ENCODE peak calls at places on chromosomes 12 and 14, in nine cellular contexts. R, Q, V, U, G, K, P, S and O are unnamed samples.

GRCh38 chr12:4241592-4241991 is 32.0 kb upstream of the CCND2 start:
- DNase-seq in R (no peak), Q (no peak), V (no peak), U (no peak), G (no peak), K (no peak), P (no peak), S (no peak), O (no peak)

GRCh38 chr12:105980048-105980447 is 158.7 kb downstream of the NUAK1 start:
- DNase-seq in R (no peak), Q (no peak), V (no peak), U (no peak), G (no peak), K (no peak), P (no peak), S (no peak), O (no peak)

GRCh38 chr12:19908825-19909224 is 459.5 kb upstream of the PDE3A start:
- DNase-seq in R (no peak), Q (no peak), V (no peak), U (no peak), G (no peak), K (no peak), P (no peak), S (no peak), O (no peak)

GRCh38 chr12:57523706-57524614 is 1.3 kb downstream of the MBD6 start:
- DNase-seq in R (no peak), Q (no peak), V (no peak), U (no peak), G (no peak), K (no peak), P (no peak), S (peak), O (no peak)

GRCh38 chr12:1832801-1833595 is 12.6 kb downstream of the LRTM2 start:
- DNase-seq in R (peak), Q (no peak), V (no peak), U (no peak), G (no peak), K (no peak), P (no peak), S (no peak), O (no peak)

GRCh38 chr14:100193417-100194357 is 34.2 kb upstream of the DEGS2 start:
- DNase-seq in R (peak), Q (peak), V (no peak), U (no peak), G (no peak), K (no peak), P (peak), S (peak), O (no peak)

GRCh38 chr12:112891093-112892024 is 15.4 kb upstream of the OAS1 start:
- DNase-seq in R (no peak), Q (no peak), V (no peak), U (no peak), G (no peak), K (no peak), P (no peak), S (no peak), O (no peak)

GRCh38 chr14:24051162-24051788 is 534 bp upstream of the CARMIL3 start:
- DNase-seq in R (no peak), Q (peak), V (no peak), U (no peak), G (no peak), K (no peak), P (no peak), S (no peak), O (no peak)

GRCh38 chr14:104870368-104871144 is 5.5 kb downstream of the CEP170B start:
- DNase-seq in R (peak), Q (peak), V (no peak), U (no peak), G (no peak), K (no peak), P (peak), S (peak), O (no peak)

GRCh38 chr14:56002316-56002715 is 115.9 kb upstream of the PELI2 start:
- DNase-seq in R (no peak), Q (no peak), V (peak), U (no peak), G (no peak), K (no peak), P (no peak), S (no peak), O (no peak)

GRCh38 chr14:68986225-68986624 is 7.1 kb upstream of the ACTN1 start:
- DNase-seq in R (no peak), Q (no peak), V (no peak), U (no peak), G (no peak), K (no peak), P (no peak), S (no peak), O (no peak)

GRCh38 chr12:46524778-46525177 is 152.2 kb upstream of the SLC38A2 start:
- DNase-seq in R (no peak), Q (peak), V (peak), U (peak), G (no peak), K (no peak), P (no peak), S (no peak), O (peak)

GRCh38 chr14:61233436-61233956 is 47.6 kb downstream of the TMEM30B start:
- DNase-seq in R (no peak), Q (no peak), V (no peak), U (no peak), G (no peak), K (no peak), P (no peak), S (no peak), O (no peak)

GRCh38 chr14:99755629-99756603 is 37.3 kb upstream of the EML1 start:
- DNase-seq in R (no peak), Q (peak), V (peak), U (peak), G (peak), K (no peak), P (no peak), S (no peak), O (peak)

GRCh38 chr12:7269273-7269672 is 34.6 kb upstream of the ACSM4 start:
- DNase-seq in R (no peak), Q (no peak), V (no peak), U (no peak), G (no peak), K (no peak), P (no peak), S (no peak), O (peak)

GRCh38 chr14:83044001-83044400 is 1510.3 kb upstream of the SEL1L start:
- DNase-seq in R (no peak), Q (no peak), V (no peak), U (no peak), G (no peak), K (no peak), P (no peak), S (no peak), O (no peak)

GRCh38 chr14:54105898-54106297 is 149.3 kb upstream of the BMP4 start:
- DNase-seq in R (no peak), Q (no peak), V (no peak), U (peak), G (no peak), K (no peak), P (no peak), S (no peak), O (no peak)

GRCh38 chr12:55932546-55932919 is 1.6 kb downstream of the DGKA start:
- DNase-seq in R (no peak), Q (peak), V (no peak), U (no peak), G (no peak), K (peak), P (peak), S (peak), O (no peak)

GRCh38 chr14:33287204-33287603 is 348.5 kb downstream of the NPAS3 start:
- DNase-seq in R (no peak), Q (peak), V (no peak), U (no peak), G (no peak), K (no peak), P (no peak), S (no peak), O (no peak)

GRCh38 chr12:112967306-112967705 is 11.0 kb upstream of the OAS2 start:
- DNase-seq in R (no peak), Q (no peak), V (no peak), U (no peak), G (no peak), K (no peak), P (no peak), S (no peak), O (no peak)